ENCODE peak calls at places on chromosomes 5 and 9, in six cellular contexts. D, N, J, S, T and E are unnamed samples.

GRCh38 chr5:5198111-5198510 is 58.0 kb downstream of the ADAMTS16 start:
- DNase-seq in D (no peak), N (no peak), J (no peak), S (no peak), T (no peak), E (no peak)

GRCh38 chr9:129608561-129609481 is 12.1 kb downstream of the C9orf50 start:
- DNase-seq in D (no peak), N (no peak), J (no peak), S (no peak), T (no peak), E (no peak)

GRCh38 chr5:77986261-77986660 is 210.1 kb upstream of the TBCA start:
- DNase-seq in D (no peak), N (no peak), J (no peak), S (no peak), T (no peak), E (no peak)

GRCh38 chr5:142512680-142513042 is 173.2 kb downstream of the FGF1 start:
- DNase-seq in D (no peak), N (no peak), J (no peak), S (peak; percentile 69), T (no peak), E (peak; percentile 24)

GRCh38 chr5:158380661-158381060 is 521.7 kb upstream of the CLINT1 start:
- DNase-seq in D (no peak), N (no peak), J (no peak), S (peak; percentile 69), T (no peak), E (no peak)

GRCh38 chr5:6718161-6718681 is 5.0 kb downstream of the TENT4A start:
- DNase-seq in D (no peak), N (no peak), J (peak; percentile 48), S (no peak), T (no peak), E (no peak)

GRCh38 chr9:34555435-34556230 is 32.8 kb upstream of the ENHO start:
- DNase-seq in D (no peak), N (no peak), J (peak; percentile 64), S (no peak), T (no peak), E (no peak)

GRCh38 chr5:154002093-154002492 is 36.6 kb downstream of the FAM114A2 start:
- DNase-seq in D (no peak), N (no peak), J (no peak), S (no peak), T (no peak), E (no peak)

GRCh38 chr9:69584746-69585145 is 87.4 kb downstream of the APBA1 start:
- DNase-seq in D (no peak), N (no peak), J (no peak), S (no peak), T (no peak), E (peak; percentile 41)

GRCh38 chr5:95925939-95926338 is 35.7 kb downstream of the ELL2 start:
- DNase-seq in D (no peak), N (no peak), J (no peak), S (no peak), T (no peak), E (no peak)

GRCh38 chr5:40166757-40167156 is 513.0 kb upstream of the PTGER4 start:
- DNase-seq in D (no peak), N (no peak), J (no peak), S (peak; percentile 49), T (no peak), E (no peak)

GRCh38 chr5:66436721-66437120 is 159.5 kb upstream of the MAST4 start:
- DNase-seq in D (no peak), N (no peak), J (no peak), S (peak; percentile 1), T (no peak), E (no peak)

GRCh38 chr5:135138116-135138850 is 104.3 kb upstream of the PITX1 start:
- DNase-seq in D (no peak), N (no peak), J (no peak), S (peak; percentile 54), T (no peak), E (no peak)

GRCh38 chr9:89454498-89455355 is 43.2 kb downstream of the SEMA4D start:
- DNase-seq in D (no peak), N (no peak), J (peak; percentile 88), S (no peak), T (no peak), E (no peak)

GRCh38 chr5:68661237-68661636 is 432.6 kb upstream of the SLC30A5 start:
- DNase-seq in D (no peak), N (no peak), J (peak; percentile 49), S (peak; percentile 27), T (peak; percentile 17), E (peak; percentile 54)

GRCh38 chr5:32239385-32239784 is 65.3 kb upstream of the GOLPH3 start:
- DNase-seq in D (no peak), N (no peak), J (no peak), S (no peak), T (no peak), E (no peak)

GRCh38 chr9:136658849-136659535 is 3.7 kb upstream of the EGFL7 start:
- DNase-seq in D (no peak), N (no peak), J (peak; percentile 57), S (no peak), T (no peak), E (no peak)

GRCh38 chr5:137361275-137361674 is 137.9 kb downstream of the SPOCK1 start:
- DNase-seq in D (no peak), N (no peak), J (no peak), S (peak; percentile 27), T (no peak), E (no peak)

GRCh38 chr5:179509239-179509638 is 41.1 kb upstream of the RUFY1 start:
- DNase-seq in D (no peak), N (no peak), J (no peak), S (no peak), T (no peak), E (no peak)

GRCh38 chr9:131116281-131117101 is 8.9 kb upstream of the NUP214 start:
- DNase-seq in D (no peak), N (no peak), J (peak; percentile 91), S (no peak), T (no peak), E (no peak)

GRCh38 chr5:138903113-138903789 is 28.1 kb upstream of the LRRTM2 start:
- DNase-seq in D (no peak), N (no peak), J (no peak), S (no peak), T (no peak), E (no peak)

GRCh38 chr9:115444941-115445340 is 327.0 kb upstream of the TNC start:
- DNase-seq in D (no peak), N (no peak), J (no peak), S (no peak), T (no peak), E (peak; percentile 21)

GRCh38 chr9:133023117-133023890 is 7.5 kb upstream of the GTF3C5 start:
- DNase-seq in D (no peak), N (no peak), J (peak; percentile 77), S (no peak), T (no peak), E (no peak)